ENCODE peak calls at places on chromosomes 2 and 18, in ten cellular contexts. E is breast epithelium; V is small intestine; R is CD8-positive, alpha-beta T cell; Y is GM23248; P is tibial artery; B is CD8-positive, alpha-beta memory T cell; Q is upper lobe of left lung; J is pancreas; D is K562. C is an unnamed sample.

GRCh38 chr18:36287653-36288052 is 9.9 kb upstream of the FHOD3 start:
- DNase-seq in E (no peak), V (no peak), R (no peak), Y (no peak), P (no peak), B (no peak), Q (no peak), J (no peak), D (no peak), C (no peak)

GRCh38 chr2:54658548-54659207 is 64.8 kb upstream of the EML6 start:
- DNase-seq in E (no peak), V (no peak), R (no peak), Y (peak), P (no peak), B (no peak), Q (no peak), J (no peak), D (no peak), C (no peak)

GRCh38 chr18:43422483-43422882 is 145.2 kb upstream of the SYT4 start:
- DNase-seq in E (no peak), V (no peak), R (no peak), Y (peak), P (no peak), B (no peak), Q (no peak), J (no peak), D (no peak), C (no peak)

GRCh38 chr2:71276311-71277158 is 49.6 kb upstream of the PAIP2B start:
- DNase-seq in E (peak), V (peak), R (peak), Y (peak), P (peak), B (peak), Q (peak), J (peak), D (peak), C (peak)

GRCh38 chr2:123532126-123532525 is 493.0 kb upstream of the CNTNAP5 start:
- DNase-seq in E (no peak), V (no peak), R (no peak), Y (no peak), P (no peak), B (no peak), Q (no peak), J (no peak), D (no peak), C (no peak)

GRCh38 chr2:36677995-36678605 is 18.4 kb upstream of the VIT start:
- DNase-seq in E (no peak), V (no peak), R (no peak), Y (peak), P (no peak), B (no peak), Q (peak), J (no peak), D (no peak), C (no peak)

GRCh38 chr2:240737958-240738357 is 46.3 kb downstream of the AQP12A start:
- DNase-seq in E (no peak), V (no peak), R (no peak), Y (no peak), P (no peak), B (no peak), Q (no peak), J (no peak), D (no peak), C (no peak)

GRCh38 chr2:9757430-9758287 is 85.6 kb upstream of the TAF1B start:
- DNase-seq in E (peak), V (no peak), R (no peak), Y (peak), P (no peak), B (no peak), Q (no peak), J (no peak), D (no peak), C (no peak)

GRCh38 chr2:12714391-12715221 is 2.1 kb upstream of the TRIB2 start:
- DNase-seq in E (peak), V (no peak), R (no peak), Y (peak), P (no peak), B (no peak), Q (no peak), J (peak), D (no peak), C (no peak)

GRCh38 chr2:108034843-108035242 is 48.5 kb downstream of the SLC5A7 start:
- DNase-seq in E (no peak), V (no peak), R (no peak), Y (no peak), P (no peak), B (no peak), Q (no peak), J (no peak), D (no peak), C (no peak)

GRCh38 chr2:213751446-213751845 is 467.2 kb downstream of the SPAG16 start:
- DNase-seq in E (no peak), V (no peak), R (no peak), Y (no peak), P (no peak), B (no peak), Q (no peak), J (no peak), D (no peak), C (no peak)

GRCh38 chr2:25341753-25342371 is at the start of gene DNMT3A:
- DNase-seq in E (peak), V (peak), R (peak), Y (peak), P (peak), B (peak), Q (no peak), J (peak), D (peak), C (peak)

GRCh38 chr2:46411245-46411641 is 68.1 kb upstream of the TMEM247 start:
- DNase-seq in E (no peak), V (no peak), R (no peak), Y (no peak), P (no peak), B (no peak), Q (no peak), J (no peak), D (no peak), C (no peak)

GRCh38 chr2:9199716-9200633 is 6.6 kb upstream of the ASAP2 start:
- DNase-seq in E (no peak), V (no peak), R (no peak), Y (peak), P (no peak), B (no peak), Q (no peak), J (no peak), D (no peak), C (no peak)

GRCh38 chr2:141105763-141106162 is 1025.1 kb downstream of the LRP1B start:
- DNase-seq in E (no peak), V (no peak), R (no peak), Y (no peak), P (no peak), B (no peak), Q (no peak), J (no peak), D (no peak), C (no peak)

GRCh38 chr2:144522741-144523605 is 3.1 kb upstream of the ZEB2 start:
- DNase-seq in E (no peak), V (no peak), R (no peak), Y (peak), P (peak), B (no peak), Q (no peak), J (no peak), D (no peak), C (no peak)

GRCh38 chr2:186058604-186059003 is 320.0 kb downstream of the FSIP2 start:
- DNase-seq in E (no peak), V (no peak), R (no peak), Y (no peak), P (no peak), B (no peak), Q (no peak), J (no peak), D (no peak), C (no peak)

GRCh38 chr2:70565039-70565731 is 11.6 kb upstream of the TGFA start:
- DNase-seq in E (no peak), V (no peak), R (no peak), Y (no peak), P (no peak), B (no peak), Q (no peak), J (no peak), D (no peak), C (peak)

GRCh38 chr2:8857709-8858108 is 20.3 kb upstream of the KIDINS220 start:
- DNase-seq in E (no peak), V (no peak), R (no peak), Y (no peak), P (no peak), B (no peak), Q (no peak), J (no peak), D (no peak), C (no peak)

GRCh38 chr2:110770696-110771425 is 38.5 kb downstream of the ACOXL start:
- DNase-seq in E (no peak), V (no peak), R (no peak), Y (peak), P (no peak), B (no peak), Q (no peak), J (no peak), D (no peak), C (no peak)

GRCh38 chr2:58688813-58689212 is 447.7 kb upstream of the FANCL start:
- DNase-seq in E (no peak), V (no peak), R (no peak), Y (no peak), P (no peak), B (no peak), Q (no peak), J (no peak), D (no peak), C (no peak)

GRCh38 chr2:212842544-212843185 is 304.1 kb upstream of the ERBB4 start:
- DNase-seq in E (no peak), V (no peak), R (no peak), Y (peak), P (no peak), B (no peak), Q (no peak), J (no peak), D (no peak), C (no peak)

GRCh38 chr2:20081841-20082240 is 30.4 kb upstream of the LAPTM4A start:
- DNase-seq in E (no peak), V (no peak), R (no peak), Y (no peak), P (no peak), B (no peak), Q (no peak), J (no peak), D (no peak), C (no peak)

GRCh38 chr2:20080415-20080814 is 29.0 kb upstream of the LAPTM4A start:
- DNase-seq in E (no peak), V (no peak), R (no peak), Y (no peak), P (no peak), B (no peak), Q (no peak), J (no peak), D (no peak), C (no peak)

GRCh38 chr2:20079546-20080115 is 28.2 kb upstream of the LAPTM4A start:
- DNase-seq in E (no peak), V (no peak), R (no peak), Y (no peak), P (no peak), B (no peak), Q (no peak), J (no peak), D (no peak), C (no peak)

GRCh38 chr2:20077411-20077940 is 26.0 kb upstream of the LAPTM4A start:
- DNase-seq in E (no peak), V (no peak), R (no peak), Y (no peak), P (no peak), B (no peak), Q (no peak), J (no peak), D (no peak), C (no peak)

DNA sequence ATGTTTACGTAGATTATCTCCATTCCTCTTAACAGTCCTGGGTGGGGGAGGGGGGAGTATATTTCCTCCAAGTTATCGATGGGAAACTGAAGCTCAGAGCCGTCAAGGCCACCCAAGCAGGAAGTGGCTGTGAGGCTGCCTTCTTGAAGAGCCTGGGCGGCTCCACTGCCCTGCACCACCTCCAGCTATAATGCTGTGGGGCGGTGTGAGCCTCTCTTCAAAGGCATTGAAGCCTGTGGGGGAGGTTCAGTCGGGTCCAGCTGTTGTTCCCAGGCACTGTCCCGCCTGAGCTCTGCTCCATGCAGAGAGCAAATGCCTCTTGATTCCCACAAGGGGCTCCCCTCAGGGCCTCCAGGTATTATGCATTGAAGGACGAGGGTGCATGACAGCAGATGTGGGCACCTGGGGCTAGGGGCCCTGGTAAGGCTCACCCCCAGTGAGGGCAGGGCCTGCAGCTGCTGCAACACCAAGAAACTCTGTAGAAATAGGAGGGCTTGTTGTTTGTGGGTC is 29.5 kb upstream of the LAPTM4A start:
- DNase-seq in E (no peak), V (no peak), R (no peak), Y (no peak), P (no peak), B (no peak), Q (no peak), J (no peak), D (no peak), C (no peak)
- H3K27ac ChIP-seq in E (no peak), V (no peak), R (no peak), Y (no peak), P (no peak), B (no peak), Q (no peak), J (no peak), D (peak), C (no peak)

GRCh38 chr18:42157878-42158277 is 202.8 kb downstream of the PIK3C3 start:
- DNase-seq in E (no peak), V (no peak), R (no peak), Y (no peak), P (no peak), B (no peak), Q (no peak), J (no peak), D (no peak), C (no peak)

GRCh38 chr18:42159146-42159545 is 204.1 kb downstream of the PIK3C3 start:
- DNase-seq in E (no peak), V (no peak), R (no peak), Y (no peak), P (no peak), B (no peak), Q (no peak), J (no peak), D (no peak), C (no peak)

GRCh38 chr18:42168487-42168886 is 213.5 kb downstream of the PIK3C3 start:
- DNase-seq in E (no peak), V (no peak), R (no peak), Y (no peak), P (no peak), B (no peak), Q (no peak), J (no peak), D (no peak), C (no peak)

GRCh38 chr18:42164556-42164955 is 209.5 kb downstream of the PIK3C3 start:
- DNase-seq in E (no peak), V (no peak), R (no peak), Y (peak), P (no peak), B (no peak), Q (no peak), J (no peak), D (no peak), C (no peak)

GRCh38 chr18:42163316-42163715 is 208.3 kb downstream of the PIK3C3 start:
- DNase-seq in E (no peak), V (no peak), R (no peak), Y (no peak), P (no peak), B (no peak), Q (no peak), J (no peak), D (no peak), C (no peak)
- H3K27ac ChIP-seq in E (no peak), V (no peak), R (no peak), Y (no peak), P (no peak), B (no peak), Q (no peak), J (no peak), D (no peak), C (no peak)

GRCh38 chr2:27025861-27026851 is 6.6 kb upstream of the TMEM214 start:
- DNase-seq in E (no peak), V (no peak), R (no peak), Y (no peak), P (peak), B (no peak), Q (no peak), J (no peak), D (no peak), C (no peak)

GRCh38 chr2:27024812-27025211 is 8.0 kb upstream of the TMEM214 start:
- DNase-seq in E (no peak), V (no peak), R (no peak), Y (no peak), P (peak), B (no peak), Q (no peak), J (no peak), D (no peak), C (no peak)

GRCh38 chr2:27024188-27024587 is 8.6 kb upstream of the TMEM214 start:
- DNase-seq in E (no peak), V (no peak), R (no peak), Y (peak), P (peak), B (no peak), Q (no peak), J (no peak), D (no peak), C (no peak)

GRCh38 chr2:27023740-27024139 is 9.0 kb upstream of the TMEM214 start:
- DNase-seq in E (no peak), V (no peak), R (no peak), Y (no peak), P (peak), B (no peak), Q (no peak), J (no peak), D (no peak), C (no peak)

DNA sequence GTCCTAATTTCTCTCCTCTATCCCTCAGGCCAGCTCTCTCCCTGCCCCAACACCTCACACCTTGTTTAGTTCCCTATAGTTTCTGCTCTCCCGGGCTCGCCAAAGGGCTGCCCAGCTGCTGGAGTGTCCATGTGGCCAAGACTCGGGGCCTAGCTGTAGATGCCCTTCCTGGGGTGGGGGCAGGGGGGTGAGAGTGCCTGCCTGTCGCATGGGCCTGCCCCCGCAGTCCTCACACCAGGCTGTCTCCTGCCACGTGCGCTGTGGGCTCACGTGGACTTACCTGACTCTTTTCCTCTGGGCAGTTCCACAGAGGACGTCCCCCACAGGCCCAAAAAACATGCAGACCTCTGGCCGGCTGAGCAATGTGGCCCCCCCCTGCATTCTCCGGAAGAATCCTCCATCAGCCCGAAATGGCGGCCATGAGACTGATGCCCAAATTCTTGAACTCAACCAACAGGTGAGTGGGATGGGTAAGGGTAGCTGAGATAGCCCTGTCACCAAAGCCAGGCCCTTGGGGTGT is 7.4 kb upstream of the TMEM214 start:
- DNase-seq in E (no peak), V (no peak), R (no peak), Y (no peak), P (peak), B (no peak), Q (no peak), J (no peak), D (no peak), C (no peak)
- H3K27ac ChIP-seq in E (no peak), V (no peak), R (no peak), Y (no peak), P (no peak), B (no peak), Q (no peak), J (no peak), D (no peak), C (no peak)

GRCh38 chr2:160242863-160243552 is 42.9 kb upstream of the ITGB6 start:
- DNase-seq in E (no peak), V (no peak), R (no peak), Y (no peak), P (no peak), B (no peak), Q (no peak), J (no peak), D (no peak), C (no peak)
- H3K27ac ChIP-seq in E (peak), V (no peak), R (no peak), Y (no peak), P (peak), B (no peak), Q (no peak), J (peak), D (no peak), C (no peak)

GRCh38 chr2:100011272-100011711 is 131.1 kb downstream of the AFF3 start:
- DNase-seq in E (no peak), V (no peak), R (no peak), Y (peak), P (no peak), B (no peak), Q (no peak), J (no peak), D (no peak), C (no peak)
- H3K27ac ChIP-seq in E (no peak), V (no peak), R (no peak), Y (peak), P (no peak), B (no peak), Q (no peak), J (no peak), D (no peak), C (no peak)

DNA sequence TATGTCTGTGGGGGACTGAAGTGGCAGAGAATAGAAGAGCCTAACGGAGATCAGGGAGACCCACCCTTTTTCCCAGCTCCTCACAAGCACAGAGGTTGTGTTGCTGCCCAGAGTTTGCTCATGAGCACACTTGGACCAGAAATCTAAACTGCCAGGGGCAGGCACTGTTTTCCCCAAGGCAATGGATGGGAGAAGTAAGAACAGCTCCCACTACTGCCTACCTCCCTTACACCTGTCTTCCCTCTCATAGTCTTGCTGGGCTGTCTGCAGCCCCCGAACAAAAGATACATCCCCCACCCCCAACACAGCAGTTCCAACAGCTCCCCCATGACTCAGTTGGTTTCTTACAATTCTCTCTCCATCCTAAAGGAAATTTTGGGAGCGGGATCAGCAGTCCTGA is 48.1 kb upstream of the CD226 start:
- DNase-seq in E (no peak), V (no peak), R (no peak), Y (no peak), P (no peak), B (no peak), Q (no peak), J (no peak), D (no peak), C (no peak)
- H3K27ac ChIP-seq in E (no peak), V (no peak), R (no peak), Y (no peak), P (no peak), B (no peak), Q (no peak), J (no peak), D (no peak), C (peak)

GRCh38 chr2:201450910-201451329 is 338 bp downstream of the TRAK2 start:
- DNase-seq in E (no peak), V (no peak), R (no peak), Y (peak), P (no peak), B (no peak), Q (no peak), J (no peak), D (no peak), C (no peak)

GRCh38 chr2:201451330-201452057 is at the start of the genes STRADB and TRAK2:
- DNase-seq in E (peak), V (peak), R (peak), Y (peak), P (peak), B (peak), Q (peak), J (peak), D (peak), C (peak)

GRCh38 chr2:201452058-201452736 is 657 bp downstream of the STRADB start:
- DNase-seq in E (no peak), V (peak), R (no peak), Y (peak), P (no peak), B (no peak), Q (no peak), J (no peak), D (no peak), C (no peak)

GRCh38 chr2:201448701-201449100 is 2.6 kb downstream of the TRAK2 start:
- DNase-seq in E (no peak), V (peak), R (peak), Y (no peak), P (no peak), B (peak), Q (no peak), J (no peak), D (no peak), C (no peak)

GRCh38 chr2:201452856-201453643 is 1.5 kb downstream of the STRADB start:
- DNase-seq in E (no peak), V (no peak), R (no peak), Y (no peak), P (no peak), B (no peak), Q (no peak), J (no peak), D (no peak), C (no peak)
- H3K27ac ChIP-seq in E (no peak), V (no peak), R (no peak), Y (no peak), P (no peak), B (no peak), Q (no peak), J (peak), D (no peak), C (no peak)

GRCh38 chr2:96800061-96800761 is 15.9 kb upstream of the CNNM3 start:
- DNase-seq in E (no peak), V (no peak), R (no peak), Y (no peak), P (no peak), B (no peak), Q (no peak), J (no peak), D (no peak), C (no peak)

GRCh38 chr2:96802721-96803120 is 13.3 kb upstream of the CNNM3 start:
- DNase-seq in E (no peak), V (no peak), R (no peak), Y (no peak), P (no peak), B (no peak), Q (no peak), J (no peak), D (no peak), C (no peak)

GRCh38 chr2:96801464-96802280 is 14.4 kb upstream of the CNNM3 start:
- DNase-seq in E (no peak), V (no peak), R (no peak), Y (no peak), P (no peak), B (no peak), Q (no peak), J (no peak), D (no peak), C (no peak)

GRCh38 chr2:96800762-96801463 is 15.2 kb upstream of the CNNM3 start:
- DNase-seq in E (peak), V (peak), R (peak), Y (peak), P (peak), B (peak), Q (peak), J (peak), D (peak), C (peak)

GRCh38 chr2:96802281-96802595 is 13.8 kb upstream of the CNNM3 start:
- DNase-seq in E (no peak), V (no peak), R (no peak), Y (no peak), P (no peak), B (no peak), Q (no peak), J (no peak), D (no peak), C (no peak)
- H3K27ac ChIP-seq in E (no peak), V (no peak), R (no peak), Y (no peak), P (no peak), B (no peak), Q (no peak), J (no peak), D (no peak), C (no peak)